ENCODE peak calls at places on chromosomes 13 and 19, in five cellular contexts. G is transverse colon; D is left ventricle myocardium inferior; Z is left lung; O is CD4-positive, CD25-positive, alpha-beta regulatory T cell. L is an unnamed sample. For H3K36me3 and H3K27me3, the result is how much of the 10 kb centered on the place peaks cover.

GRCh38 chr13:26062853-26063444 is 11.1 kb upstream of the SHISA2 start:
- DNase-seq in G (peak), D (no peak), Z (no peak), O (peak), L (no peak)

GRCh38 chr19:15379996-15380647 is 535 bp upstream of the AKAP8 start:
- DNase-seq in G (peak), D (peak), Z (peak), O (peak), L (peak)

GRCh38 chr19:48617146-48617937 is 1.6 kb downstream of the RPL18 start:
- DNase-seq in G (no peak), D (no peak), Z (no peak), O (no peak), L (no peak)

GRCh38 chr19:45168767-45169351 is 8.1 kb upstream of the NKPD1 start:
- DNase-seq in G (no peak), D (peak), Z (no peak), O (no peak), L (no peak)

GRCh38 chr19:22608441-22608840 is 25.7 kb upstream of the ZNF492 start:
- DNase-seq in G (no peak), D (no peak), Z (no peak), O (no peak), L (no peak)

GRCh38 chr19:56114051-56114694 is 6.9 kb downstream of the ZNF787 start:
- DNase-seq in G (no peak), D (no peak), Z (no peak), O (no peak), L (no peak)

GRCh38 chr19:46299004-46299509 is 2.2 kb downstream of the HIF3A start:
- DNase-seq in G (peak), D (peak), Z (peak), O (no peak), L (peak)

GRCh38 chr19:49801966-49802661 is 11.0 kb downstream of the FUZ start:
- DNase-seq in G (peak), D (peak), Z (peak), O (no peak), L (peak)

GRCh38 chr13:113474179-113474578 is 16.3 kb downstream of the DCUN1D2 start:
- DNase-seq in G (peak), D (no peak), Z (no peak), O (no peak), L (no peak)

GRCh38 chr13:34247596-34247995 is 429.6 kb downstream of the RFC3 start:
- DNase-seq in G (no peak), D (no peak), Z (no peak), O (no peak), L (no peak)

GRCh38 chr13:31530883-31531282 is 208.4 kb upstream of the RXFP2 start:
- DNase-seq in G (no peak), D (no peak), Z (no peak), O (no peak), L (no peak)

GRCh38 chr13:45768668-45769067 is 66.5 kb downstream of the CBY2 start:
- DNase-seq in G (no peak), D (no peak), Z (no peak), O (no peak), L (no peak)

GRCh38 chr19:32651729-32652140 is 23.2 kb downstream of the ANKRD27 start:
- DNase-seq in G (peak), D (peak), Z (no peak), O (no peak), L (no peak)

GRCh38 chr13:22757530-22758120 is 423.2 kb upstream of the SGCG start:
- DNase-seq in G (no peak), D (no peak), Z (no peak), O (no peak), L (no peak)

GRCh38 chr13:51760592-51760991 is 43.4 kb downstream of the DHRS12 start:
- DNase-seq in G (no peak), D (no peak), Z (no peak), O (no peak), L (no peak)

GRCh38 chr13:99215466-99215865 is 14.8 kb downstream of the UBAC2 start:
- DNase-seq in G (no peak), D (no peak), Z (no peak), O (peak), L (no peak)

GRCh38 chr19:13011653-13012389 is 16.5 kb downstream of the NFIX start:
- DNase-seq in G (no peak), D (no peak), Z (no peak), O (no peak), L (no peak)

GRCh38 chr19:1223018-1223855 is 14.6 kb downstream of the CBARP start:
- DNase-seq in G (no peak), D (no peak), Z (no peak), O (peak), L (peak)

GRCh38 chr13:49184621-49185020 is 35.5 kb upstream of the MLNR start:
- DNase-seq in G (no peak), D (no peak), Z (no peak), O (no peak), L (no peak)

GRCh38 chr19:5355076-5355475 is 14.5 kb upstream of the PTPRS start:
- DNase-seq in G (no peak), D (no peak), Z (no peak), O (no peak), L (no peak)

GRCh38 chr19:49691243-49692101 is 556 bp downstream of the CPT1C start:
- DNase-seq in G (no peak), D (peak), Z (no peak), O (no peak), L (peak)

GRCh38 chr13:45705936-45706335 is 3.8 kb downstream of the CBY2 start:
- DNase-seq in G (no peak), D (no peak), Z (no peak), O (no peak), L (no peak)

GRCh38 chr19:43779820-43780219 is 953 bp downstream of the KCNN4 start:
- DNase-seq in G (no peak), D (no peak), Z (no peak), O (peak), L (no peak)

GRCh38 chr19:43777163-43777700 is 3.5 kb downstream of the KCNN4 start:
- DNase-seq in G (no peak), D (no peak), Z (no peak), O (peak), L (no peak)

GRCh38 chr19:43780706-43781525 is at the start of gene KCNN4:
- DNase-seq in G (peak), D (no peak), Z (peak), O (peak), L (no peak)

GRCh38 chr19:43778651-43779050 is 2.1 kb downstream of the KCNN4 start:
- DNase-seq in G (no peak), D (no peak), Z (no peak), O (no peak), L (no peak)

DNA sequence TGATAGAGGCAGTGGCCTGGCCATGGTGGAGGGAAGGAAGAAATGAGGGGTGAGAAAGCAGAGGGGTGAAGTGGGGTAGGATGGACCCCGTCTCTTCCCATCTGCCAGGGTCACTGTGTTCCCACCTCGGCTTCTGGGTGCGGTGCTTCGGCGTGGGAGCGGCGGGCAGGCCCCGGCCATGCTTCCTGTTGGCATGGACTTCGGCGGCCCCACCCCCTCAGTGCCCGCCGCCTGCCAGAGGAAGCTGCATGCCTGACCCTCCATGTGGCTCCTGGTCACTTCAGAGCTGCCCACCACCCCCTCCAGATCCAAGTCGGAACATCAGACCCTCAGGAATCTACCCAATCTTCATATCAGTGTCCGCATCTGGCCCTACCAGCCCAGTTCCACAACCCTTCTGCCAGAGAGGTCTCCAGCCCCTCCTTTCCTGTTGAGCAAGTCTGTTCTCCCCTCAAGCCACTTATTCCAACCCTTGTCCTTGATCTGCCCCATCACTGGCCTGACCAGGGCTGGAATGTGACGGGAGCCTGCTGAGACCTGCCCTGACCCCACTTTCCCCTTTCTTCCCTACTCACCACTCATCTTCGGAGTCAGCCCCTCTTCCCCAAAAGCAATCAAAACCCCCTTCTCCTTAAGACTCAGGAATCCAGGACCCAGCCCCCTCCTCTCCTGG is 1.5 kb downstream of the KCNN4 start:
- DNase-seq in G (peak), D (peak), Z (peak), O (no peak), L (peak)
- H3K4me3 ChIP-seq in G (peak), D (no peak), Z (peak), O (peak), L (no peak)

GRCh38 chr19:8307965-8308866 is at the start of gene CD320:
- DNase-seq in G (peak), D (peak), Z (peak), O (peak), L (peak)

GRCh38 chr19:8306235-8307054 is 1.7 kb downstream of the CD320 start:
- DNase-seq in G (peak), D (no peak), Z (peak), O (no peak), L (peak)

GRCh38 chr19:8305798-8306197 is 2.4 kb downstream of the CD320 start:
- DNase-seq in G (peak), D (no peak), Z (no peak), O (no peak), L (no peak)

GRCh38 chr19:8308891-8309291 is 733 bp upstream of the CD320 start:
- DNase-seq in G (no peak), D (peak), Z (peak), O (no peak), L (peak)

DNA sequence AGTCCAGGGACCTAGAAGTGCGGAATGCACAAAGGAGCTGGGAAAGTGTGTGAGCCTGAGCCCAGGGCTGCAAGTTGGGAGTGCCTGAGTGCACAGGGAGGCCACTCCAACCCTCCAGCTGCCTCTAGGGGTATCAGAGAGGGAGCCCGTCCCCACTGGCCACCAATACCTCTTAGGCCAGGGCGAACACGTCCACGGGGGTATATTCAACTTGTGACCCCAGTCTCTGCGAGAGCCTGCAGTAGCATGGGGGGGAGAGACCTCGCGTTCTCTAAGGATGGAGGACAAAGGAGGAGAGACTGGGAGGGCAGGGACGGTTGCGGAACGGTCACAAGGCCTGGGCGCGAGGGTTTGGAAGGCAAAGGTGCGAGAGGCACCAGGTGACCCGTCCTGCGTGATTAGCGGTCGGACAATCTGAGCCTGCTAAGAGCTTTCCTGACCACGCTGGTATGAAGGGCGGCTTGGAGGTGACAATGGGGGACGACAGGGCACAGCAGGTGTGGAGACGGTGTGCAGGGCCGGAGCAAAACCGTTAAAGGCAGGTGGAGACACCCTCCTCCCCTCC is 676 bp downstream of the CD320 start:
- DNase-seq in G (peak), D (no peak), Z (peak), O (no peak), L (peak)
- H3K36me3 ChIP-seq in G (under half), D (under half), Z (under half), O (under half), L (under half)

GRCh38 chr19:43619262-43620060 is at the start of gene ZNF428:
- DNase-seq in G (peak), D (peak), Z (peak), O (peak), L (peak)

GRCh38 chr19:43622956-43623355 is 3.5 kb upstream of the ZNF428 start:
- DNase-seq in G (no peak), D (no peak), Z (no peak), O (no peak), L (no peak)

GRCh38 chr19:43623889-43624670 is 4.7 kb upstream of the ZNF428 start:
- DNase-seq in G (no peak), D (no peak), Z (no peak), O (no peak), L (no peak)

GRCh38 chr19:43620061-43621001 is 902 bp upstream of the ZNF428 start:
- DNase-seq in G (no peak), D (no peak), Z (no peak), O (no peak), L (no peak)

GRCh38 chr19:43622070-43622469 is 2.6 kb upstream of the ZNF428 start:
- DNase-seq in G (no peak), D (no peak), Z (no peak), O (no peak), L (no peak)
- H3K27me3 ChIP-seq in G (under half), D (under half), Z (under half), O (under half), L (under half)

DNA sequence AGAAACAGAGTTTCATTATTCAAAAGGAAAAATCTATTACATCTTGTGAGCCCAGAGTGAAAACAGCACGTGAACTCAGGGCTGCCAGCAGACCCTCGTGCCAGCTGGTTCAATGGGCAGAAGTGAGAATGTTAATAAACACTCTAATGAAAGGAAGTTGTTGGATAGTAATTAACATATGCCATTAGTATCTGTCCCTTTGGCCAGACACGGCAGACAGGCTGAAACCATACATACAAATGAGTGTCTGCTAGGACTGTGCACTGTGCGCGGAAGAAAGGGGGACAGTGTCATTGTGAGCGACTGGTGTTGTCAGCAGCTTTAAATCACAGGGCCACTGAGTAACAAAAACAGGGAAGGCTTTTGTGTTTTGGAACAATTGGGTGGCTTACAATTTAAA is 121.9 kb upstream of the TSC22D1 start:
- DNase-seq in G (no peak), D (no peak), Z (no peak), O (no peak), L (no peak)
- H3K4me3 ChIP-seq in G (no peak), D (no peak), Z (no peak), O (no peak), L (no peak)

L was measured in psoas muscle.